ENCODE peak calls at places on chromosomes 2 and 18, in six cellular contexts. E, U, Y, F, W and K are unnamed samples. For H3K27me3, the result is how much of the 10 kb centered on the place peaks cover.

GRCh38 chr2:208718828-208719227 is 312.2 kb downstream of the PTH2R start:
- DNase-seq in E (no peak), U (peak), Y (no peak), F (no peak), W (no peak), K (no peak)

GRCh38 chr2:238776003-238776640 is 71.8 kb upstream of the TWIST2 start:
- DNase-seq in E (no peak), U (no peak), Y (no peak), F (no peak), W (no peak), K (no peak)

GRCh38 chr18:26071725-26072124 is 18.7 kb downstream of the SS18 start:
- DNase-seq in E (no peak), U (no peak), Y (peak), F (no peak), W (no peak), K (no peak)

GRCh38 chr2:55986700-55987440 is 63.3 kb upstream of the EFEMP1 start:
- DNase-seq in E (no peak), U (no peak), Y (peak), F (no peak), W (no peak), K (no peak)

GRCh38 chr2:30655660-30656059 is 151.6 kb downstream of the CAPN13 start:
- DNase-seq in E (peak), U (no peak), Y (no peak), F (peak), W (no peak), K (peak)

GRCh38 chr2:151380617-151381235 is 23.3 kb downstream of the TNFAIP6 start:
- DNase-seq in E (no peak), U (no peak), Y (no peak), F (peak), W (no peak), K (no peak)

GRCh38 chr2:119517433-119517832 is 6.8 kb downstream of the SCTR start:
- DNase-seq in E (no peak), U (peak), Y (peak), F (peak), W (peak), K (peak)

GRCh38 chr2:64383881-64384280 is 70.1 kb upstream of the LGALSL start:
- DNase-seq in E (no peak), U (no peak), Y (no peak), F (no peak), W (no peak), K (no peak)

GRCh38 chr2:188318161-188318749 is 26.6 kb downstream of the GULP1 start:
- DNase-seq in E (no peak), U (no peak), Y (no peak), F (no peak), W (no peak), K (no peak)

GRCh38 chr18:70384181-70384790 is 95.4 kb downstream of the SOCS6 start:
- DNase-seq in E (peak), U (peak), Y (peak), F (no peak), W (no peak), K (no peak)

GRCh38 chr2:45699032-45699658 is 47.7 kb downstream of the PRKCE start:
- DNase-seq in E (peak), U (no peak), Y (peak), F (no peak), W (no peak), K (no peak)

GRCh38 chr2:232338759-232339106 is 39.8 kb upstream of the ALPP start:
- DNase-seq in E (no peak), U (no peak), Y (no peak), F (no peak), W (no peak), K (no peak)

GRCh38 chr2:236177967-236178909 is 10.1 kb upstream of the GBX2 start:
- DNase-seq in E (no peak), U (peak), Y (peak), F (peak), W (no peak), K (peak)

GRCh38 chr2:133777607-133778006 is 209.3 kb upstream of the NCKAP5 start:
- DNase-seq in E (no peak), U (no peak), Y (no peak), F (no peak), W (no peak), K (no peak)

GRCh38 chr18:77635441-77635840 is 385.8 kb downstream of the GALR1 start:
- DNase-seq in E (no peak), U (no peak), Y (no peak), F (no peak), W (no peak), K (peak)

GRCh38 chr2:241762321-241762932 is 14.2 kb upstream of the GAL3ST2 start:
- DNase-seq in E (no peak), U (no peak), Y (no peak), F (no peak), W (no peak), K (no peak)

GRCh38 chr2:40192864-40193669 is 258.8 kb downstream of the SLC8A1 start:
- DNase-seq in E (no peak), U (no peak), Y (no peak), F (no peak), W (no peak), K (no peak)

GRCh38 chr2:85954192-85954900 is 65.6 kb upstream of the ST3GAL5 start:
- DNase-seq in E (no peak), U (no peak), Y (no peak), F (no peak), W (peak), K (no peak)

GRCh38 chr2:173943139-173943538 is 22.0 kb downstream of the SP3 start:
- DNase-seq in E (no peak), U (no peak), Y (no peak), F (peak), W (no peak), K (no peak)

GRCh38 chr2:229514318-229514717 is 200.0 kb downstream of the DNER start:
- DNase-seq in E (no peak), U (no peak), Y (no peak), F (no peak), W (no peak), K (no peak)

GRCh38 chr18:61333746-61334490 is 688 bp downstream of the CDH20 start:
- DNase-seq in E (no peak), U (no peak), Y (peak), F (peak), W (peak), K (no peak)

GRCh38 chr2:100391735-100392515 is 25.5 kb downstream of the CHST10 start:
- DNase-seq in E (no peak), U (no peak), Y (no peak), F (no peak), W (no peak), K (no peak)

GRCh38 chr2:179340678-179341077 is 76.0 kb upstream of the SESTD1 start:
- DNase-seq in E (no peak), U (no peak), Y (peak), F (peak), W (no peak), K (no peak)

GRCh38 chr2:142190805-142191204 is 60.0 kb upstream of the LRP1B start:
- DNase-seq in E (no peak), U (no peak), Y (peak), F (peak), W (no peak), K (no peak)

GRCh38 chr2:98282109-98282508 is 64.1 kb upstream of the CNGA3 start:
- DNase-seq in E (no peak), U (no peak), Y (no peak), F (no peak), W (no peak), K (no peak)

DNA sequence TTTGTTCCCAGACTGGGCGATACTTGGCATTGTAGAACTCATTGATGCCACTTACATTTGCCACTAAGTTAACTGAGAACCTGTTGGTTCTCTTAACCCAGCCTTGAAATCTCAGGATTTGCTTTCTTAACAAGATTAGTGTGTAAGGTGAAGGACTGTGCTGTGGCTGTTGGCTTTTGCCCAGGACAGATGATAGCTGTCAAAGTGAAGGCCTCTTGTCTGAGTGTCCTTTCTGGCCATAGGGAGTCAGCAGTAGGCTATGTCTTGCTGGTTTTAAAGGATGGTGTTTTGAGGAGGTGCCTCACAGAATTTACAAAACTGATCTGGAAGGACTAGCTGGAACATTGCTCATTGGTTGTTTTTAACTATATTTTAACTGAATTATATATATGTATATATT is 2.6 kb downstream of the DPYSL5 start:
- DNase-seq in E (no peak), U (no peak), Y (no peak), F (no peak), W (no peak), K (no peak)
- H3K27me3 ChIP-seq in E (half or more), U (half or more), Y (half or more), F (under half), W (half or more), K (under half)

DNA sequence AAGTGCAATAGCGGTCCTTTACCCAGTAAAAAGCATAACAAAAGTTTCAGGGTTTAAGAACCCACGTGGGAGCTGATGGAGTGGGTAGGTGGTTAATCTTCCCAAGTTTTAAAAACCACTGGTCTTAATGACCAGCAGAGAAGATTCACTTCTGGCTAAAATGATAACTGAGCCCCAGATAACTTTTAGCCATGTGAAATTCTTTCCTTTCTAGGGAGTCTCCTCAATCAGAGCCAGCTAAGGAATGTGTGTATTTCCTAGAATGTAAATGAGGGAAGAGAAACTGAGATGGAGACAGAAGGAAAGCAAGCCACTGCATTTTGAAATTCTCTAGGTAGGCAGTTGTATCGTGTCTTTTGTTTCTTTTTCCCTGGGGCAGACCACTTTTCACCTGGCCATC is 1.6 kb downstream of the COLEC12 start:
- DNase-seq in E (no peak), U (no peak), Y (peak), F (peak), W (no peak), K (no peak)
- H3K27me3 ChIP-seq in E (under half), U (under half), Y (under half), F (under half), W (half or more), K (under half)

GRCh38 chr18:7447629-7448028 is 119.5 kb upstream of the PTPRM start:
- DNase-seq in E (no peak), U (no peak), Y (peak), F (no peak), W (no peak), K (no peak)
- H3K27me3 ChIP-seq in E (under half), U (under half), Y (under half), F (under half), W (under half), K (under half)

GRCh38 chr18:49848115-49848514 is 34.8 kb upstream of the ACAA2 start:
- DNase-seq in E (no peak), U (peak), Y (no peak), F (no peak), W (no peak), K (no peak)
- H3K27me3 ChIP-seq in E (under half), U (under half), Y (under half), F (under half), W (under half), K (under half)

GRCh38 chr18:9586814-9587213 is 27.5 kb downstream of the PPP4R1 start:
- DNase-seq in E (no peak), U (no peak), Y (no peak), F (no peak), W (no peak), K (no peak)
- H3K27me3 ChIP-seq in E (under half), U (under half), Y (under half), F (under half), W (under half), K (under half)

GRCh38 chr18:12248926-12249720 is 5.0 kb upstream of the CIDEA start:
- DNase-seq in E (no peak), U (no peak), Y (no peak), F (no peak), W (no peak), K (no peak)
- H3K27me3 ChIP-seq in E (half or more), U (under half), Y (half or more), F (under half), W (half or more), K (under half)

DNA sequence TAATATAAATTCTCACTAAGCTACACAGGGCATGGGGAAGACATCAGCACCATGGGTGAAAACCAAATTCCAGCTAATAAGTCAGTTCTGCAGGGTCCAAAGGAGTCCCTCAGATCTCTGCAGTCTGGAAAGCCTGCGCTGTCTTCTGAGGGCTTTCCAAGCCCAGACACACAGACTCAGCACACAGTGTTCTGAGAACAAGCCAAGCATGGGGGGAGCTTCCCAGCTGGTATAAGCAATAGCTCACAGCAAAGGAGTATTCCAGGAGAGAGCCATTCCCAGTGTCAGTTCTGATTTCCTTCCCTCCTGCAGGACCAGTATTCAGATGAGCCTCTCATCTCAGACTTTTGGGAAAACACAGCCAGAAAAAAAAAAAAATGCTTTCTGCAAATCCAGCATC is 370.8 kb downstream of the TNS1 start:
- DNase-seq in E (no peak), U (peak), Y (no peak), F (no peak), W (no peak), K (peak)
- H3K27me3 ChIP-seq in E (under half), U (under half), Y (under half), F (under half), W (under half), K (under half)

DNA sequence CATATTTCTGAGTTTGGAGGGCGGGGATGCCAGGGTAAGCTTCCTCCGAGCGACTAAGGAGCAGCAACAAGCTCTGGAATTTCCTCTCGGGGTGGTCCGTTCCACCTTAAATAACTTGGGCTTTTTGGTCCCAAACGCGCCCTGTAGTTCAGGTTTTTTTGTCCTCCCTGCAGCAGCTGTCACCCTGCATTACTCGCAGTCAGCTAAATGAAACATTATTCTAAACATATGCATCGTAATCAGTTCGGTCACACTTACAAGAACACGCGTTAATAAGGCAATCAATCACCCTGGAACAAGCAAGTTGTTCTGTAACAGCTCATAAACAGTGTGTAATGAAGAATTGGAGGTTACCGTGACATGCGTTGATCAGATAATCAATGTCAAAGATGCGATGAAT is 8.3 kb downstream of the EVX2 start:
- DNase-seq in E (no peak), U (no peak), Y (no peak), F (peak), W (no peak), K (no peak)
- H3K27me3 ChIP-seq in E (half or more), U (half or more), Y (half or more), F (half or more), W (half or more), K (half or more)